ENCODE peak calls at places on chromosomes 16 and 17, in five cellular contexts. Q is cardiac muscle cell, I is AG09309, K is AG04450, L is colonic mucosa. P is an unnamed sample.

GRCh38 chr16:19389246-19389645 is 28.4 kb upstream of the TMC5 start:
- DNase-seq in I (no peak), L (peak; percentile 91), Q (peak; percentile 43), K (no peak), P (peak; percentile 27)

GRCh38 chr17:1598399-1599095 is 30.1 kb downstream of the SLC43A2 start:
- DNase-seq in L (no peak), Q (no peak), K (no peak), I (no peak), P (no peak)

GRCh38 chr17:64331946-64332493 is 58.6 kb downstream of the PECAM1 start:
- DNase-seq in I (no peak), L (no peak), Q (peak; percentile 82), K (no peak), P (no peak)

GRCh38 chr16:58843675-58844074 is 109.6 kb upstream of the GOT2 start:
- DNase-seq in K (no peak), Q (peak; percentile 9), I (no peak), L (no peak), P (peak; percentile 53)

GRCh38 chr16:50102046-50102756 is 36.4 kb downstream of the HEATR3 start:
- DNase-seq in I (peak; percentile 42), K (peak; percentile 32), Q (peak; percentile 10), L (no peak), P (peak; percentile 83)

GRCh38 chr17:7293821-7294613 is 422 bp downstream of the YBX2 start:
- DNase-seq in K (no peak), L (peak; percentile 94), Q (no peak), I (no peak), P (no peak)

GRCh38 chr16:70472786-70473433 is 18.5 kb downstream of the FCSK start:
- DNase-seq in L (no peak), I (no peak), K (no peak), Q (no peak), P (no peak)

GRCh38 chr16:54425681-54426549 is 139.3 kb upstream of the IRX3 start:
- DNase-seq in L (no peak), Q (no peak), K (no peak), I (no peak), P (no peak)

GRCh38 chr17:52383493-52384100 is 225.1 kb upstream of the CA10 start:
- DNase-seq in L (peak; percentile 77), K (no peak), Q (peak; percentile 66), I (no peak), P (peak; percentile 7)

GRCh38 chr17:49573510-49574282 is 2.0 kb upstream of the NXPH3 start:
- DNase-seq in K (no peak), L (no peak), I (no peak), Q (no peak), P (no peak)

GRCh38 chr17:78532311-78532710 is 44.9 kb downstream of the DNAH17 start:
- DNase-seq in L (peak; percentile 32), I (no peak), Q (no peak), K (no peak), P (no peak)

GRCh38 chr17:72097144-72097543 is 23.7 kb upstream of the SOX9 start:
- DNase-seq in Q (no peak), K (no peak), L (no peak), I (no peak), P (no peak)

GRCh38 chr16:48244080-48244862 is at the start of gene LONP2:
- DNase-seq in I (peak; percentile 48), Q (peak; percentile 92), L (peak; percentile 95), K (peak; percentile 55), P (peak; percentile 90)

GRCh38 chr17:70274255-70274654 is 104.9 kb downstream of the KCNJ2 start:
- DNase-seq in L (no peak), K (no peak), I (no peak), Q (no peak), P (no peak)

GRCh38 chr16:26930776-26931175 is 136.0 kb upstream of the C16orf82 start:
- DNase-seq in Q (no peak), I (no peak), K (no peak), L (no peak), P (no peak)

GRCh38 chr17:61833536-61834203 is 29.7 kb downstream of the BRIP1 start:
- DNase-seq in K (no peak), Q (peak; percentile 73), L (no peak), I (peak; percentile 69), P (peak; percentile 80)

GRCh38 chr17:59533694-59534093 is 31.7 kb upstream of the DHX40 start:
- DNase-seq in L (no peak), Q (no peak), I (no peak), K (no peak), P (no peak)

GRCh38 chr16:56425439-56425832 is at the start of gene AMFR:
- DNase-seq in Q (peak; percentile 89), K (peak; percentile 36), L (peak; percentile 51), I (peak; percentile 25), P (peak; percentile 70)

GRCh38 chr17:61477204-61477834 is 25.1 kb downstream of the TBX4 start:
- DNase-seq in I (no peak), L (no peak), Q (peak; percentile 54), K (no peak), P (no peak)

GRCh38 chr17:61875804-61876203 is 12.5 kb upstream of the BRIP1 start:
- DNase-seq in K (no peak), I (no peak), Q (no peak), L (no peak), P (no peak)

GRCh38 chr16:89315791-89316581 is 98.5 kb downstream of the ZNF778 start:
- DNase-seq in I (no peak), K (no peak), Q (peak; percentile 73), L (peak; percentile 44), P (peak; percentile 87)

GRCh38 chr17:3953542-3953941 is 10.7 kb downstream of the ATP2A3 start:
- DNase-seq in K (no peak), I (no peak), L (no peak), Q (no peak), P (no peak)

GRCh38 chr16:12819126-12820117 is 15.7 kb upstream of the CPPED1 start:
- DNase-seq in Q (peak; percentile 64), I (no peak), L (peak; percentile 71), K (no peak), P (peak; percentile 65)
- TF ChIP-seq CTCF in Q (peak; percentile 80), I (peak; percentile 85), L (peak; percentile 84), K (peak; percentile 78), P (peak; percentile 88)

DNA sequence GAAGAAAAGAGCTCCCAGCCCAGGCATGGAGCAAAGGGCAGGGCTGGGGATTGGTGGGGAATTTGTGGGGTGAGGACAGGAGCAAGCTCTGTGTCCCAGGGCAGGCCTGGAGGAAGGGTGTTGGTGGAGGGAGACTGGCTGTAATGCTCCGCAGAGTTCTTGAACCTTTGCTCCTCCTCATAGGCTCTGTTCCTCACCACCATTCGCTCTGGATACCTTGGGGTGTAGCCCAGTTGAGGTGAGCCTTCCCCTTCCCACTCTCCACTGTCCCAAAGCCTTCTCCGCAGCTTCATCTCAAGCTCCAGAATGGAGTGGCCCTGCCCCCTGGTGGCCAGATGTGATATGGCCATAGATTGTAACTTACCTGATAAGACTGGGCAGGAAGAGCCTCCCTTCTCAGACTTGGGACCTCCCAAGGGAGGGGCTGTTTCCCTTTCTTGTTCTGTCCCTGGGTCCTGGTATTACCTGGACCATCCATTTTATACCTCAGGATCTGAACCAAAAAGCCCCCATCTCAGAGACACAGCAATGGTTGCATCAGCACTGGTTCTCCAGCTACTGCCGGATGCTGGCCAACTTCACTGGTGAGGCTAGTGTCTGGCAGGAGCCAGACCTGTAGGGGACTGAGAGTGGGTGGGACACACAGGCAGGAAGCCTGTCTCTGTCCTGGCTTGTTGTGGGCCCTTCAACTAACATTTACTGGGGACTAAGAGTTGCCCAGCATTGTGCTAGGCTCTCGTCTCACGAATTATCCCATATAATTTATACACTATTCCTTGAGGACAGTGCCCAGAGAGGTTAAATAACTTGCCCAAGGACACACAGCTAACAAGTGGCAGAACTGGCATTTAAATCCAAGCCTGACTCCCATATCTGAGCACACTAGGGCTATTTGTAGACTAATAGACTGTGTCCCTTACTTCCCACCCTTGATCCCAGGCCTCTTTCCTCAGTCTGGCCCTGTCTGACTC is 19.1 kb upstream of the STAC2 start:
- DNase-seq in I (no peak), K (peak; percentile 54), L (peak; percentile 92), Q (peak; percentile 87), P (peak; percentile 88)
- H3K4me3 ChIP-seq in I (no peak overlapping the region), K (no peak overlapping the region), L (no peak overlapping the region), Q (no peak overlapping the region), P (no peak overlapping the region)

GRCh38 chr17:41691031-41691777 is 2.5 kb downstream of the EIF1 start:
- DNase-seq in K (no peak), L (no peak), I (no peak), Q (no peak), P (peak; percentile 20)

GRCh38 chr17:41695134-41695661 is 6.5 kb downstream of the EIF1 start:
- DNase-seq in K (no peak), Q (no peak), I (no peak), L (no peak), P (peak; percentile 19)

GRCh38 chr17:41695954-41696720 is 7.5 kb downstream of the EIF1 start:
- DNase-seq in Q (peak; percentile 90), L (peak; percentile 74), K (no peak), I (no peak), P (peak; percentile 90)

GRCh38 chr17:41690497-41690896 is 1.8 kb downstream of the EIF1 start:
- DNase-seq in Q (no peak), K (no peak), L (no peak), I (no peak), P (no peak)

GRCh38 chr17:41692722-41693521 is 4.2 kb downstream of the EIF1 start:
- DNase-seq in Q (no peak), I (no peak), L (no peak), K (no peak), P (peak; percentile 18)
- TF ChIP-seq CTCF in Q (no peak), I (no peak), L (no peak), K (no peak), P (no peak)

GRCh38 chr16:28935924-28936783 is 4.4 kb downstream of the CD19 start:
- DNase-seq in L (peak; percentile 95), I (no peak), Q (peak; percentile 87), K (no peak), P (peak; percentile 85)
- H3K4me3 ChIP-seq in L (peak overlapping the region; percentile 25), I (no peak overlapping the region), Q (no peak overlapping the region), K (no peak overlapping the region), P (peak overlapping the region; percentile 9)

DNA sequence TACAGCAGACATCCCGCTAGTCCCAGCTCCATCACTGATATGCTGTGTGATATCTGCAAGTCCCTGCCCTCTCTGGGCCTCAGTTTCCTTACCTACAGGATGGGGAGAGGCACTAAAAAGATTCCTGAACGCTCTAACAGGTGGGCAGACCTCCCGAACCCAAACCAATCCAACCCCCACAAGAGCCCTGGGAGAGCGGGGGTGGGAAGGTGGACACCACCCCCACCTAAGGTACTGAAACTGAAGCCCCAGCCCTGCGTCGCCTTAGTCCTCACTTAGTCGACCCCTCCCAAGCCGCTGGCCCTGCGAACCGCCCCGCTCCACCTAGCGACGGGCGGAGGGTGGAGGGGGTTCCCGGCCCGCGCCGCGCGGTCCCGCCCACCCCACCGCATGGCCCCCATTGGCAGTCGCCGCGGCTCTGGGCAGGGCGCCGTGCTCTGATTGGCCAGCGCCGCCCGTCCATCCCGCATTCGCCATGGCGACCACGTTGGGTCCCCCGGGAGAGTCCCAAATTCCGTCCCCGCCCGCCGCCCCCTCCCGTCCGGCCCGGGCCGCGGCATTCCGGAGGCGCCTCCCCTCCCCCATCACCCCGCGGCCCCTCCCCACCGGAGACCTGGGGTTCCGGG is 578 bp downstream of the CCDC102A start:
- DNase-seq in I (peak; percentile 52), L (peak; percentile 94), Q (peak; percentile 94), K (peak; percentile 66), P (peak; percentile 92)
- TF ChIP-seq CTCF in I (no peak), L (no peak), Q (peak; percentile 23), K (peak; percentile 32), P (no peak)